ENCODE peak calls at places on chromosomes 2 and 18, in eight cellular contexts. One of them, this sample, is unnamed.

GRCh38 chr2:45688479-45689298 is 37.2 kb downstream of the PRKCE start:
- DNase-seq in GM23248: peak; percentile 26
- DNase-seq in NCI-H1436: no peak
- DNase-seq in CD8-positive, alpha-beta memory T cell: no peak
- DNase-seq in stimulated activated CD4-positive, alpha-beta T cell treated with anti-CD3 and anti-CD28 coated beads, Interleukin-1b, Interleukin-23, amount 100 ng/mL, for 24 hours: no peak
- DNase-seq in cerebellar cortex: no peak
- DNase-seq in A549: no peak
- DNase-seq in fibroblast of pulmonary artery: no peak
- DNase-seq in this sample: no peak

GRCh38 chr2:241271641-241272297 is 43.7 kb downstream of the HDLBP start:
- DNase-seq in GM23248: peak; percentile 96
- DNase-seq in NCI-H1436: no peak
- DNase-seq in CD8-positive, alpha-beta memory T cell: peak; percentile 46
- DNase-seq in stimulated activated CD4-positive, alpha-beta T cell treated with anti-CD3 and anti-CD28 coated beads, Interleukin-1b, Interleukin-23, amount 100 ng/mL, for 24 hours: peak; percentile 34
- DNase-seq in cerebellar cortex: peak; percentile 75
- DNase-seq in A549: peak; percentile 45
- DNase-seq in fibroblast of pulmonary artery: peak; percentile 84
- DNase-seq in this sample: no peak

GRCh38 chr2:111057721-111058120 is 63.0 kb upstream of the BCL2L11 start:
- DNase-seq in GM23248: no peak
- DNase-seq in NCI-H1436: no peak
- DNase-seq in CD8-positive, alpha-beta memory T cell: no peak
- DNase-seq in stimulated activated CD4-positive, alpha-beta T cell treated with anti-CD3 and anti-CD28 coated beads, Interleukin-1b, Interleukin-23, amount 100 ng/mL, for 24 hours: no peak
- DNase-seq in cerebellar cortex: no peak
- DNase-seq in A549: no peak
- DNase-seq in fibroblast of pulmonary artery: no peak
- DNase-seq in this sample: no peak

GRCh38 chr2:38554973-38555595 is 47.6 kb downstream of the HNRNPLL start:
- DNase-seq in GM23248: peak; percentile 54
- DNase-seq in NCI-H1436: no peak
- DNase-seq in CD8-positive, alpha-beta memory T cell: no peak
- DNase-seq in stimulated activated CD4-positive, alpha-beta T cell treated with anti-CD3 and anti-CD28 coated beads, Interleukin-1b, Interleukin-23, amount 100 ng/mL, for 24 hours: no peak
- DNase-seq in cerebellar cortex: peak; percentile 27
- DNase-seq in A549: peak; percentile 31
- DNase-seq in fibroblast of pulmonary artery: peak; percentile 44
- DNase-seq in this sample: no peak

GRCh38 chr18:8942021-8942908 is 160.2 kb upstream of the NDUFV2 start:
- DNase-seq in GM23248: peak; percentile 52
- DNase-seq in NCI-H1436: no peak
- DNase-seq in CD8-positive, alpha-beta memory T cell: no peak
- DNase-seq in stimulated activated CD4-positive, alpha-beta T cell treated with anti-CD3 and anti-CD28 coated beads, Interleukin-1b, Interleukin-23, amount 100 ng/mL, for 24 hours: no peak
- DNase-seq in cerebellar cortex: no peak
- DNase-seq in A549: no peak
- DNase-seq in fibroblast of pulmonary artery: no peak
- DNase-seq in this sample: no peak

GRCh38 chr2:215900203-215900611 is 113.1 kb downstream of the MREG start:
- DNase-seq in GM23248: peak; percentile 94
- DNase-seq in NCI-H1436: no peak
- DNase-seq in CD8-positive, alpha-beta memory T cell: no peak
- DNase-seq in stimulated activated CD4-positive, alpha-beta T cell treated with anti-CD3 and anti-CD28 coated beads, Interleukin-1b, Interleukin-23, amount 100 ng/mL, for 24 hours: no peak
- DNase-seq in cerebellar cortex: no peak
- DNase-seq in A549: no peak
- DNase-seq in fibroblast of pulmonary artery: peak; percentile 64
- DNase-seq in this sample: no peak

GRCh38 chr2:148021059-148021985 is at the start of gene MBD5:
- DNase-seq in GM23248: peak; percentile 70
- DNase-seq in NCI-H1436: peak; percentile 65
- DNase-seq in CD8-positive, alpha-beta memory T cell: peak; percentile 56
- DNase-seq in stimulated activated CD4-positive, alpha-beta T cell treated with anti-CD3 and anti-CD28 coated beads, Interleukin-1b, Interleukin-23, amount 100 ng/mL, for 24 hours: peak; percentile 21
- DNase-seq in cerebellar cortex: no peak
- DNase-seq in A549: peak; percentile 6
- DNase-seq in fibroblast of pulmonary artery: peak; percentile 63
- DNase-seq in this sample: peak; percentile 22

GRCh38 chr2:62504657-62505056 is 1.3 kb downstream of the TMEM17 start:
- DNase-seq in GM23248: no peak
- DNase-seq in NCI-H1436: no peak
- DNase-seq in CD8-positive, alpha-beta memory T cell: no peak
- DNase-seq in stimulated activated CD4-positive, alpha-beta T cell treated with anti-CD3 and anti-CD28 coated beads, Interleukin-1b, Interleukin-23, amount 100 ng/mL, for 24 hours: no peak
- DNase-seq in cerebellar cortex: no peak
- DNase-seq in A549: no peak
- DNase-seq in fibroblast of pulmonary artery: no peak
- DNase-seq in this sample: no peak

GRCh38 chr2:199195893-199196502 is 261.7 kb downstream of the SATB2 start:
- DNase-seq in GM23248: no peak
- DNase-seq in NCI-H1436: no peak
- DNase-seq in CD8-positive, alpha-beta memory T cell: no peak
- DNase-seq in stimulated activated CD4-positive, alpha-beta T cell treated with anti-CD3 and anti-CD28 coated beads, Interleukin-1b, Interleukin-23, amount 100 ng/mL, for 24 hours: no peak
- DNase-seq in cerebellar cortex: no peak
- DNase-seq in A549: no peak
- DNase-seq in fibroblast of pulmonary artery: no peak
- DNase-seq in this sample: no peak

GRCh38 chr2:173854840-173855239 is 110.3 kb downstream of the SP3 start:
- DNase-seq in GM23248: peak; percentile 80
- DNase-seq in NCI-H1436: no peak
- DNase-seq in CD8-positive, alpha-beta memory T cell: no peak
- DNase-seq in stimulated activated CD4-positive, alpha-beta T cell treated with anti-CD3 and anti-CD28 coated beads, Interleukin-1b, Interleukin-23, amount 100 ng/mL, for 24 hours: no peak
- DNase-seq in cerebellar cortex: no peak
- DNase-seq in A549: peak; percentile 9
- DNase-seq in fibroblast of pulmonary artery: peak; percentile 42
- DNase-seq in this sample: peak; percentile 53

GRCh38 chr2:163621445-163622004 is 114.3 kb downstream of the FIGN start:
- DNase-seq in GM23248: no peak
- DNase-seq in NCI-H1436: no peak
- DNase-seq in CD8-positive, alpha-beta memory T cell: no peak
- DNase-seq in stimulated activated CD4-positive, alpha-beta T cell treated with anti-CD3 and anti-CD28 coated beads, Interleukin-1b, Interleukin-23, amount 100 ng/mL, for 24 hours: no peak
- DNase-seq in cerebellar cortex: no peak
- DNase-seq in A549: no peak
- DNase-seq in fibroblast of pulmonary artery: no peak
- DNase-seq in this sample: no peak

GRCh38 chr2:29228276-29228675 is 113.1 kb downstream of the CLIP4 start:
- DNase-seq in GM23248: peak; percentile 32
- DNase-seq in NCI-H1436: no peak
- DNase-seq in CD8-positive, alpha-beta memory T cell: no peak
- DNase-seq in stimulated activated CD4-positive, alpha-beta T cell treated with anti-CD3 and anti-CD28 coated beads, Interleukin-1b, Interleukin-23, amount 100 ng/mL, for 24 hours: no peak
- DNase-seq in cerebellar cortex: no peak
- DNase-seq in A549: no peak
- DNase-seq in fibroblast of pulmonary artery: peak; percentile 31
- DNase-seq in this sample: no peak

GRCh38 chr2:178404380-178404767 is 46.6 kb downstream of the PRKRA start:
- DNase-seq in GM23248: peak; percentile 86
- DNase-seq in NCI-H1436: no peak
- DNase-seq in CD8-positive, alpha-beta memory T cell: no peak
- DNase-seq in stimulated activated CD4-positive, alpha-beta T cell treated with anti-CD3 and anti-CD28 coated beads, Interleukin-1b, Interleukin-23, amount 100 ng/mL, for 24 hours: no peak
- DNase-seq in cerebellar cortex: no peak
- DNase-seq in A549: no peak
- DNase-seq in fibroblast of pulmonary artery: peak; percentile 73
- DNase-seq in this sample: no peak

GRCh38 chr2:192394605-192395004 is 199.9 kb upstream of the TMEFF2 start:
- DNase-seq in GM23248: no peak
- DNase-seq in NCI-H1436: no peak
- DNase-seq in CD8-positive, alpha-beta memory T cell: no peak
- DNase-seq in stimulated activated CD4-positive, alpha-beta T cell treated with anti-CD3 and anti-CD28 coated beads, Interleukin-1b, Interleukin-23, amount 100 ng/mL, for 24 hours: no peak
- DNase-seq in cerebellar cortex: no peak
- DNase-seq in A549: no peak
- DNase-seq in fibroblast of pulmonary artery: no peak
- DNase-seq in this sample: no peak

GRCh38 chr2:47264183-47264582 is 109.1 kb upstream of the STPG4 start:
- DNase-seq in GM23248: no peak
- DNase-seq in NCI-H1436: no peak
- DNase-seq in CD8-positive, alpha-beta memory T cell: no peak
- DNase-seq in stimulated activated CD4-positive, alpha-beta T cell treated with anti-CD3 and anti-CD28 coated beads, Interleukin-1b, Interleukin-23, amount 100 ng/mL, for 24 hours: no peak
- DNase-seq in cerebellar cortex: no peak
- DNase-seq in A549: no peak
- DNase-seq in fibroblast of pulmonary artery: no peak
- DNase-seq in this sample: no peak

This sample was measured in NCI-H2171.